ENCODE peak calls at places on chromosomes 2 and 18, in four cellular contexts. M is H1, F is GM12878, W is HepG2. O is an unnamed sample.
A peak's percentile ranks its signal among the peaks of the same experiment; 100 is the strongest.

GRCh38 chr2:28276076-28276618 is 116.5 kb upstream of the FOSL2 start:
- DNase-seq in M (no peak), F (peak; percentile 44), W (no peak), O (peak; percentile 52)

GRCh38 chr2:59184281-59185020 is 943.3 kb upstream of the FANCL start:
- DNase-seq in W (no peak), F (no peak), M (no peak), O (no peak)

GRCh38 chr2:24816884-24817283 is 23.7 kb downstream of the CENPO start:
- DNase-seq in F (no peak), W (no peak), M (peak; percentile 16), O (peak; percentile 70)

GRCh38 chr2:96552284-96553175 is 16.0 kb downstream of the ARID5A start:
- DNase-seq in W (no peak), M (no peak), F (no peak), O (no peak)

GRCh38 chr2:95352291-95353054 is 50.0 kb upstream of the FAHD2A start:
- DNase-seq in M (peak; percentile 20), W (no peak), F (no peak), O (no peak)

GRCh38 chr2:8441986-8442385 is 239.9 kb upstream of the ID2 start:
- DNase-seq in W (no peak), F (no peak), M (no peak), O (no peak)

GRCh38 chr2:140401056-140401455 is 1620.9 kb upstream of the NXPH2 start:
- DNase-seq in M (no peak), F (no peak), W (no peak), O (no peak)

GRCh38 chr2:15251753-15252152 is 309.4 kb downstream of the NBAS start:
- DNase-seq in W (no peak), F (no peak), M (no peak), O (no peak)

GRCh38 chr2:221671515-221671914 is 99.4 kb upstream of the EPHA4 start:
- DNase-seq in M (no peak), W (no peak), F (no peak), O (no peak)

GRCh38 chr2:30231726-30232026 is 342 bp downstream of the LBH start:
- DNase-seq in M (peak; percentile 78), W (no peak), F (no peak), O (peak; percentile 55)

GRCh38 chr2:30233142-30233961 is 2.0 kb downstream of the LBH start:
- DNase-seq in F (no peak), M (no peak), W (no peak), O (no peak)

GRCh38 chr2:30232801-30233130 is 1.4 kb downstream of the LBH start:
- DNase-seq in W (no peak), M (no peak), F (no peak), O (no peak)

GRCh38 chr2:30230855-30231725 is at the start of gene LBH:
- DNase-seq in F (peak; percentile 56), M (peak; percentile 76), W (no peak), O (peak; percentile 95)

GRCh38 chr2:30232027-30232800 is 880 bp downstream of the LBH start:
- DNase-seq in F (no peak), W (no peak), M (peak; percentile 82), O (peak; percentile 47)
- TF ChIP-seq BRCA1 in F (no peak), W (no peak), M (no peak), O (no peak)

DNA sequence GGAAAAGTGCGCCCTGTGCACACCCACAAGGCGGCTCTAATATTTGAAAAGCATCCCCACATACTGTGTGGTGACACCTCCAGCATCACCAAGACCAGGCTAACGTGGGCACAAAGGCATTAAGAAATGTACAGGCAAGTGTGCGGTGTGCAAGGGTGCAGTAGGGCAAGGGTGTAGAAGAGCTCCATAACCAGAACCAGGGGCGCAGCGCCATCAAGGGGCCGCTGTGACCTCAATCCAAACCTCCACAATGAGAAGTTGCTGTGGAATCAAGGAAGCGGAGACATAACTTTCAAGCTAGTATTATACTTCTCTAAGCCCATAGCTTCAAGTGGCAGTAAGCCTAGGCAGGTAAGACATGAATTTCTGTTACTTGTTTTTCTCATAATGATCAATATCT is 13.0 kb downstream of the L3MBTL4 start:
- DNase-seq in F (no peak), M (peak; percentile 60), W (no peak), O (peak; percentile 29)
- TF ChIP-seq CTCF in F (no peak), M (peak; percentile 85), W (peak; percentile 55), O (peak; percentile 28)

GRCh38 chr2:188811522-188811921 is 162.7 kb upstream of the COL3A1 start:
- DNase-seq in F (no peak), M (no peak), W (no peak), O (no peak)
- TF ChIP-seq BRCA1 in F (no peak), M (no peak), W (no peak), O (no peak)

DNA sequence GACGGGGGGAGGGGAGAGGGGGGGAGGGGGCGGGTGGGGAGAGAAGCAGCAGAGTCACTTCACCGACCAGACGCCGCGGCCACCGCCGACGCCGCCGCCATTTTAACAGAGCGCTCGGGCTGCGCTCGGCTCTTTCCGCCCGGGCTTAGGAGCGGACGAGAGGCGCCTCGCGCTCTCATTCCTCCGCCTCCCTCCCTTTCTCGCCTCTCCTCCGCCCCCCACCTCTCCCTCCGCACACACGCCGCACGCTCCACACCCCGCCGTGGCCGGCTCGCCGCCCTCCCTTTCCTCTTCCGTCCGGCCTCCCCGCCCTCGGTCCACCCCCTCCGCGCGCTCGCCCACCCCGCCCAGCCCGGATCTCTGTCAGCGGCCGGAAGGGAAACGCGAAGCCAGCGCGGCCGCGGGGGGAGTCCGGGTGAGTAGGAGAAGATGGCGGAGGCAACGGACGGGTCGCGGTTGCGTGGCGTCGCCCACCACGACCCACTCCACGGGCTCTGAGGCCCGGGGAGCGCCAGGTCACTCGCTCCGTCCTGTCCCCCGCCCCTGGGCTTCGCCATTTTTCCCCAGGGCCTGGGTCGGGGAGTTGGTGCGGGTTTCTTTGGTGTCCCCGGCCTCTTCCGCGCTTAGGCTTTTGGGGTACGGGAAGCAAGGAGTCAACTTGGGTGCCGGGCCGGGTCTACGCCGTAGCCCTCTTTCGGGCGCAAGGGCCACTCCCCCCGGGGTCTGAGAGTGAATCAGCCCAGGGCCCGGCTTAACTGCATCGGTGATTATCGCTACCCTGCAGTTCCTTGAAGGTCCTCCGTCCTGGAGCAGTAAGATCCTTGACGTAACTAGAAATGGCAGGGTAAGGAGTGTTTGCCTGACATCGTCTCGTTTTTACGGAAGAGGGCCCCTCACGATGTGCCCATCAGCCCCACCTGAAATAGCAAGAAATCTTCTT is at the start of gene USP34:
- DNase-seq in W (peak; percentile 92), M (peak; percentile 83), F (peak; percentile 87), O (peak; percentile 91)
- TF ChIP-seq CTCF in W (no peak), M (no peak), F (no peak), O (no peak)

GRCh38 chr2:198901894-198902293 is 555.8 kb downstream of the SATB2 start:
- DNase-seq in M (no peak), W (no peak), F (no peak), O (peak; percentile 21)
- TF ChIP-seq BRCA1 in M (no peak), W (no peak), F (no peak), O (no peak)

GRCh38 chr2:101518470-101519172 is 43.7 kb upstream of the RFX8 start:
- DNase-seq in M (no peak), W (peak; percentile 78), F (no peak), O (peak; percentile 36)
- TF ChIP-seq CTCF in M (peak; percentile 39), W (peak; percentile 82), F (no peak), O (peak; percentile 52)

O was measured in K562.